ENCODE peak calls at places on chromosomes 6 and 20, in six cellular contexts. I is prostate gland, A is NB4, W is HCT116, N is transverse colon, Z is sigmoid colon. T is an unnamed sample.

GRCh38 chr6:50819906-50820589 is 1.4 kb downstream of the TFAP2B start:
- DNase-seq in I (no peak), A (no peak), W (no peak), N (no peak), Z (no peak), T (no peak)

GRCh38 chr6:7136859-7137334 is 29.1 kb downstream of the RREB1 start:
- DNase-seq in I (no peak), A (peak; percentile 57), W (no peak), N (peak; percentile 42), Z (no peak), T (no peak)

GRCh38 chr6:134168580-134169223 is 116.3 kb upstream of the SLC2A12 start:
- DNase-seq in I (no peak), A (no peak), W (no peak), N (no peak), Z (no peak), T (no peak)

GRCh38 chr6:7725412-7725811 is 487 bp upstream of the BMP6 start:
- DNase-seq in I (no peak), A (no peak), W (no peak), N (no peak), Z (no peak), T (no peak)

GRCh38 chr6:144052488-144052887 is 42.9 kb downstream of the SF3B5 start:
- DNase-seq in I (no peak), A (no peak), W (no peak), N (no peak), Z (no peak), T (no peak)

GRCh38 chr6:39964094-39964493 is 29.8 kb upstream of the MOCS1 start:
- DNase-seq in I (no peak), A (no peak), W (no peak), N (no peak), Z (no peak), T (no peak)

GRCh38 chr20:57568088-57568896 is 7.4 kb downstream of the PCK1 start:
- DNase-seq in I (no peak), A (no peak), W (no peak), N (no peak), Z (no peak), T (no peak)

GRCh38 chr6:21539621-21540100 is 53.9 kb upstream of the SOX4 start:
- DNase-seq in I (no peak), A (no peak), W (no peak), N (no peak), Z (no peak), T (no peak)

GRCh38 chr20:39491711-39492110 is 529.6 kb downstream of the DHX35 start:
- DNase-seq in I (no peak), A (no peak), W (no peak), N (no peak), Z (no peak), T (no peak)

GRCh38 chr6:113894712-113895674 is 37.8 kb downstream of the MARCKS start:
- DNase-seq in I (no peak), A (no peak), W (no peak), N (no peak), Z (no peak), T (no peak)

GRCh38 chr20:8454137-8454712 is 322.2 kb downstream of the PLCB1 start:
- DNase-seq in I (no peak), A (peak; percentile 82), W (peak; percentile 41), N (no peak), Z (no peak), T (no peak)

GRCh38 chr6:5517781-5518180 is 256.5 kb downstream of the FARS2 start:
- DNase-seq in I (no peak), A (no peak), W (no peak), N (no peak), Z (no peak), T (no peak)

GRCh38 chr6:20919677-20920385 is 385.6 kb downstream of the CDKAL1 start:
- DNase-seq in I (no peak), A (no peak), W (no peak), N (no peak), Z (no peak), T (no peak)

GRCh38 chr6:131937703-131938631 is 13.2 kb downstream of the CCN2 start:
- DNase-seq in I (no peak), A (no peak), W (no peak), N (no peak), Z (no peak), T (no peak)

GRCh38 chr20:3935295-3935955 is 46.2 kb downstream of the PANK2 start:
- DNase-seq in I (peak; percentile 63), A (no peak), W (no peak), N (no peak), Z (peak; percentile 83), T (no peak)

GRCh38 chr20:58718729-58719128 is 26.1 kb downstream of the NPEPL1 start:
- DNase-seq in I (peak; percentile 3), A (peak; percentile 0), W (no peak), N (peak; percentile 3), Z (peak; percentile 37), T (no peak)

GRCh38 chr6:28081486-28081751 is 1.1 kb downstream of the ZNF165 start:
- DNase-seq in I (no peak), A (peak; percentile 65), W (no peak), N (peak; percentile 20), Z (no peak), T (no peak)

GRCh38 chr20:63290677-63291472 is 2.1 kb upstream of the COL20A1 start:
- DNase-seq in I (no peak), A (peak; percentile 63), W (peak; percentile 13), N (peak; percentile 41), Z (no peak), T (peak; percentile 62)
- TF ChIP-seq POLR2A in I (no peak), A (no peak), W (no peak), N (no peak), Z (no peak), T (no peak)

GRCh38 chr6:31580807-31581437 is 1.3 kb downstream of the LTB start:
- DNase-seq in I (peak; percentile 79), A (peak; percentile 93), W (peak; percentile 33), N (peak; percentile 88), Z (peak; percentile 94), T (peak; percentile 80)
- TF ChIP-seq POLR2A in I (peak; percentile 40), A (peak; percentile 41), W (no peak), N (peak; percentile 48), Z (no peak), T (no peak)

GRCh38 chr6:119078449-119079287 is at the start of gene FAM184A:
- DNase-seq in I (peak; percentile 51), A (peak; percentile 35), W (peak; percentile 16), N (peak; percentile 65), Z (peak; percentile 82), T (peak; percentile 88)
- TF ChIP-seq POLR2A in I (peak; percentile 46), A (no peak), W (no peak), N (no peak), Z (no peak), T (no peak)

GRCh38 chr20:62365814-62366369 is 1.2 kb downstream of the LAMA5 start:
- DNase-seq in I (peak; percentile 67), A (no peak), W (no peak), N (peak; percentile 28), Z (peak; percentile 80), T (peak; percentile 24)
- TF ChIP-seq POLR2A in I (no peak), A (no peak), W (no peak), N (no peak), Z (no peak), T (no peak)

DNA sequence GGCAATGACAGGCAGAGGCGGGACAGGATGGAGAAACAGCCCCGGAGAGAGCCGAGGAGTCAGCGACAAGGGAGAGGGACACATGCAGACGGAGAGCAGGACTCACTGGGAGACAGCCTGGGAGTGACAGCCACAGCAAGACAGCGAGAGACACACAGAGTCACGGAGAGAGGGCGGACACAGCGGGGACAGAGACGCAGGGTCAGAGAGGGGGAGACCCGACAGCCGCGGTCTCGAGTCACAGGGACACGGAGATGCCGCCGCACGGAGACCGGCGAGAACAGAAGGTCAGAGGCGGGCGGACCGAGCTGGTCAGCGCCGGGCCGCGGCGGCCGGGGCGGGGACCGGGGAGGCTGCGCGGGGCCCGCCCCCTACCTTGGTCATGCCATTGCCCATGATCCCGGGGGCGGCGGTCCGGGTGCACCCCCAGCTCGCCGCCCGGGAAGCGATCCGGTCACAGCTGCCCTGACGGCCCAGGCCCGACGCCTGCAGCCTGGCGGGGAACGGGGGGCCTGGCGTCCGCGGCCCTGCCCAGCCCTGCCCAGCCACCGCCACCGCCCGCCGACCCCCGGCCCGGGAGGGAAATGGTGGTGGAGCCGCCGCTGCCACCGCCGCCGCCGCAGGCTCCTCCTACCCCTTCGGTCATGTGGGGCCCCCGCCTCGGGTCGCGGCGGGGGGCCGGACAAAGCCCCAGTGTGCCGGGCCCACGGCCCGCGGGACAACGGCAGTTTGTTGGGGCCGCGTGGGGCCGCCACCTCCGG is at the start of the genes DUSP15 and TTLL9:
- DNase-seq in I (no peak), A (peak; percentile 30), W (no peak), N (peak; percentile 26), Z (no peak), T (no peak)
- TF ChIP-seq POLR2A in I (no peak), A (no peak), W (no peak), N (no peak), Z (no peak), T (no peak)

GRCh38 chr20:36957875-36958667 is 6.6 kb upstream of the SAMHD1 start:
- DNase-seq in I (no peak), A (peak; percentile 97), W (no peak), N (no peak), Z (no peak), T (no peak)
- TF ChIP-seq POLR2A in I (no peak), A (no peak), W (no peak), N (no peak), Z (no peak), T (no peak)

GRCh38 chr6:31532644-31533454 is 4.1 kb downstream of the MCCD1 start:
- DNase-seq in I (no peak), A (no peak), W (no peak), N (no peak), Z (no peak), T (no peak)
- TF ChIP-seq POLR2A in I (no peak), A (no peak), W (no peak), N (no peak), Z (no peak), T (peak; percentile 11)

GRCh38 chr6:31354788-31355539 is 2.0 kb downstream of the HLA-B start:
- DNase-seq in I (no peak), A (no peak), W (no peak), N (no peak), Z (no peak), T (no peak)

GRCh38 chr6:31358302-31358701 is 1.3 kb upstream of the HLA-B start:
- DNase-seq in I (no peak), A (no peak), W (no peak), N (no peak), Z (no peak), T (no peak)

GRCh38 chr6:31355540-31355988 is 1.4 kb downstream of the HLA-B start:
- DNase-seq in I (no peak), A (no peak), W (no peak), N (no peak), Z (no peak), T (no peak)

GRCh38 chr6:31356216-31356945 is 598 bp downstream of the HLA-B start:
- DNase-seq in I (no peak), A (peak; percentile 25), W (no peak), N (peak; percentile 64), Z (peak; percentile 77), T (no peak)

DNA sequence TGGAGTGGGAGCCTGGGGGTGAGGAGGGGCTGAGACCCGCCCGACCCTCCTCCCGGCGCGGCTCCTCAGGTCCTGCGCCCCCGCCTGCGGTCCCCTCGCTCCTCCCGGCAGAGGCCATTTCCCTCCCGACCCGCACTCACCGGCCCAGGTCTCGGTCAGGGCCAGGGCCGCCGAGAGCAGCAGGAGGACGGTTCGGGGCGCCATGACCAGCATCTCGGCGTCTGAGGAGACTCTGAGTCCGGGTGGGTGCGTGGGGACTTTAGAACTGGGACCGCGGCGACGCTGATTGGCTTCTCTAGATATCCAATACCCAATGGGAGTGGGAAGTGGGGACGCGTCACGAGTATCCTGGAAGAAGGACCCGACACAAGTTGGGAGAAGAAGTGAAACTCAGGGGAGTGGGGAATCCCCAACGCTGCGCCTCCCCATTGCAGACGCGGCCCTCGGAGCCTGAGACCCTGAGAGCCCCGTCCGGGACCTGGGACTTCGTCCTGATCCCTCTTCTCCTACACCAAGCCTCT is at the start of gene HLA-B:
- DNase-seq in I (peak; percentile 77), A (peak; percentile 81), W (peak; percentile 47), N (peak; percentile 89), Z (peak; percentile 94), T (peak; percentile 71)
- TF ChIP-seq POLR2A in I (no peak), A (no peak), W (no peak), N (no peak), Z (peak; percentile 97), T (peak; percentile 54)

T was measured in erythroblast.